ENCODE peak calls at places on chromosomes 13 and 19, in four cellular contexts. One of them, this sample, is unnamed.

GRCh38 chr13:39282400-39282972 is 244.2 kb downstream of the NHLRC3 start:
- DNase-seq in A549: no peak
- DNase-seq in psoas muscle: no peak
- DNase-seq in GM23338: no peak
- DNase-seq in this sample: no peak

GRCh38 chr13:32783067-32783466 is 196.8 kb downstream of the PDS5B start:
- DNase-seq in A549: no peak
- DNase-seq in GM23338: no peak
- DNase-seq in psoas muscle: no peak
- DNase-seq in this sample: no peak

GRCh38 chr19:18251587-18252369 is 22.5 kb downstream of the IQCN start:
- DNase-seq in psoas muscle: peak
- DNase-seq in A549: peak
- DNase-seq in GM23338: peak
- DNase-seq in this sample: peak

GRCh38 chr19:12195501-12195860 is 32.6 kb downstream of the ZNF136 start:
- DNase-seq in psoas muscle: no peak
- DNase-seq in GM23338: peak
- DNase-seq in A549: no peak
- DNase-seq in this sample: peak

GRCh38 chr13:19766637-19767036 is 16.1 kb downstream of the PSPC1 start:
- DNase-seq in GM23338: peak
- DNase-seq in A549: no peak
- DNase-seq in psoas muscle: no peak
- DNase-seq in this sample: no peak

GRCh38 chr13:73168226-73168992 is 109.6 kb downstream of the KLF5 start:
- DNase-seq in A549: no peak
- DNase-seq in GM23338: no peak
- DNase-seq in psoas muscle: no peak
- DNase-seq in this sample: no peak

GRCh38 chr19:38731654-38732301 is 12.5 kb downstream of the CAPN12 start:
- DNase-seq in psoas muscle: no peak
- DNase-seq in A549: no peak
- DNase-seq in GM23338: no peak
- DNase-seq in this sample: no peak

GRCh38 chr13:105735269-105735668 is 800.2 kb downstream of the EFNB2 start:
- DNase-seq in psoas muscle: no peak
- DNase-seq in GM23338: no peak
- DNase-seq in A549: no peak
- DNase-seq in this sample: no peak

GRCh38 chr13:29674532-29674931 is 79.0 kb upstream of the SLC7A1 start:
- DNase-seq in psoas muscle: no peak
- DNase-seq in GM23338: no peak
- DNase-seq in A549: no peak
- DNase-seq in this sample: peak

GRCh38 chr13:102294407-102295018 is 107.3 kb downstream of the FGF14 start:
- DNase-seq in GM23338: no peak
- DNase-seq in A549: no peak
- DNase-seq in psoas muscle: no peak
- DNase-seq in this sample: no peak

GRCh38 chr13:51960766-51961165 is 50.5 kb downstream of the ATP7B start:
- DNase-seq in GM23338: no peak
- DNase-seq in psoas muscle: no peak
- DNase-seq in A549: no peak
- DNase-seq in this sample: no peak

GRCh38 chr19:14746891-14747290 is 31.5 kb downstream of the ADGRE2 start:
- DNase-seq in A549: no peak
- DNase-seq in psoas muscle: no peak
- DNase-seq in GM23338: no peak
- DNase-seq in this sample: no peak

GRCh38 chr13:97188207-97188606 is 33.9 kb upstream of the MBNL2 start:
- DNase-seq in A549: no peak
- DNase-seq in psoas muscle: no peak
- DNase-seq in GM23338: no peak
- DNase-seq in this sample: peak

GRCh38 chr13:36046672-36047071 is 84.5 kb downstream of the DCLK1 start:
- DNase-seq in A549: no peak
- DNase-seq in GM23338: no peak
- DNase-seq in psoas muscle: no peak
- DNase-seq in this sample: no peak

GRCh38 chr13:26646603-26647002 is 89.1 kb downstream of the WASF3 start:
- DNase-seq in A549: no peak
- DNase-seq in GM23338: peak
- DNase-seq in psoas muscle: no peak
- DNase-seq in this sample: no peak

GRCh38 chr19:44903216-44903601 is 2.4 kb upstream of the APOE start:
- DNase-seq in psoas muscle: no peak
- DNase-seq in A549: no peak
- DNase-seq in GM23338: no peak
- DNase-seq in this sample: no peak

GRCh38 chr13:35865341-35866240 is 265.6 kb downstream of the DCLK1 start:
- DNase-seq in GM23338: no peak
- DNase-seq in A549: no peak
- DNase-seq in psoas muscle: no peak
- DNase-seq in this sample: no peak

GRCh38 chr19:1019980-1020867 is 699 bp downstream of the TMEM259 start:
- DNase-seq in GM23338: peak
- DNase-seq in psoas muscle: no peak
- DNase-seq in A549: no peak
- DNase-seq in this sample: no peak

GRCh38 chr19:12603714-12604113 is 6.9 kb downstream of the ZNF490 start:
- DNase-seq in psoas muscle: no peak
- DNase-seq in GM23338: no peak
- DNase-seq in A549: no peak
- DNase-seq in this sample: no peak

GRCh38 chr13:25775275-25775674 is 276.5 kb downstream of the SHISA2 start:
- DNase-seq in psoas muscle: no peak
- DNase-seq in A549: no peak
- DNase-seq in GM23338: no peak
- DNase-seq in this sample: no peak

GRCh38 chr13:54144809-54145208 is 1116.2 kb downstream of the OLFM4 start:
- DNase-seq in GM23338: peak
- DNase-seq in A549: no peak
- DNase-seq in psoas muscle: no peak
- DNase-seq in this sample: no peak

GRCh38 chr13:34867590-34867989 is 74.5 kb upstream of the NBEA start:
- DNase-seq in psoas muscle: no peak
- DNase-seq in GM23338: no peak
- DNase-seq in A549: no peak
- DNase-seq in this sample: no peak

GRCh38 chr19:47419789-47420188 is 462 bp upstream of the MEIS3 start:
- DNase-seq in A549: no peak
- DNase-seq in GM23338: no peak
- DNase-seq in psoas muscle: no peak
- DNase-seq in this sample: no peak

GRCh38 chr13:114067381-114067885 is 65.0 kb downstream of the RASA3 start:
- DNase-seq in GM23338: no peak
- DNase-seq in psoas muscle: no peak
- DNase-seq in A549: no peak
- DNase-seq in this sample: no peak

GRCh38 chr19:40578442-40578908 is 1.8 kb downstream of the SHKBP1 start:
- DNase-seq in GM23338: peak
- DNase-seq in psoas muscle: no peak
- DNase-seq in A549: peak
- DNase-seq in this sample: no peak

GRCh38 chr19:32816555-32817099 is 52.9 kb downstream of the SLC7A9 start:
- DNase-seq in GM23338: peak
- DNase-seq in psoas muscle: no peak
- DNase-seq in A549: no peak
- DNase-seq in this sample: no peak

GRCh38 chr19:12364391-12365093 is 941 bp downstream of the ZNF442 start:
- DNase-seq in psoas muscle: no peak
- DNase-seq in A549: no peak
- DNase-seq in GM23338: peak
- DNase-seq in this sample: peak

GRCh38 chr19:3504723-3505122 is 1.4 kb upstream of the FZR1 start:
- DNase-seq in A549: no peak
- DNase-seq in psoas muscle: no peak
- DNase-seq in GM23338: no peak
- DNase-seq in this sample: no peak

GRCh38 chr13:40059540-40060232 is 404.2 kb downstream of the COG6 start:
- DNase-seq in A549: no peak
- DNase-seq in psoas muscle: no peak
- DNase-seq in GM23338: no peak
- DNase-seq in this sample: no peak

GRCh38 chr13:60838581-60838980 is 441.6 kb downstream of the TDRD3 start:
- DNase-seq in GM23338: no peak
- DNase-seq in A549: no peak
- DNase-seq in psoas muscle: no peak
- DNase-seq in this sample: no peak

GRCh38 chr19:41350735-41351338 is 2.9 kb downstream of the TGFB1 start:
- DNase-seq in A549: no peak
- DNase-seq in GM23338: peak
- DNase-seq in psoas muscle: no peak
- DNase-seq in this sample: no peak

GRCh38 chr13:42420304-42420703 is 148.4 kb downstream of the AKAP11 start:
- DNase-seq in psoas muscle: no peak
- DNase-seq in A549: no peak
- DNase-seq in GM23338: no peak
- DNase-seq in this sample: no peak

GRCh38 chr13:27358420-27358819 is 66.0 kb upstream of the GTF3A start:
- DNase-seq in GM23338: peak
- DNase-seq in psoas muscle: no peak
- DNase-seq in A549: no peak
- DNase-seq in this sample: no peak

GRCh38 chr19:27748551-27749152 is 1464.3 kb downstream of the UQCRFS1 start:
- DNase-seq in psoas muscle: no peak
- DNase-seq in GM23338: no peak
- DNase-seq in A549: no peak
- DNase-seq in this sample: no peak

GRCh38 chr13:92719868-92720267 is 506.7 kb upstream of the GPC6 start:
- DNase-seq in GM23338: peak
- DNase-seq in psoas muscle: no peak
- DNase-seq in A549: no peak
- DNase-seq in this sample: no peak

GRCh38 chr19:5032101-5032967 is 63.4 kb downstream of the KDM4B start:
- DNase-seq in psoas muscle: no peak
- DNase-seq in GM23338: no peak
- DNase-seq in A549: no peak
- DNase-seq in this sample: no peak

GRCh38 chr13:21338156-21338555 is 120.9 kb downstream of the ZDHHC20 start:
- DNase-seq in A549: no peak
- DNase-seq in psoas muscle: no peak
- DNase-seq in GM23338: peak
- DNase-seq in this sample: no peak
- TF ChIP-seq CTCF in A549: no peak
- TF ChIP-seq CTCF in psoas muscle: no peak
- TF ChIP-seq CTCF in GM23338: peak
- TF ChIP-seq CTCF in this sample: no peak

DNA sequence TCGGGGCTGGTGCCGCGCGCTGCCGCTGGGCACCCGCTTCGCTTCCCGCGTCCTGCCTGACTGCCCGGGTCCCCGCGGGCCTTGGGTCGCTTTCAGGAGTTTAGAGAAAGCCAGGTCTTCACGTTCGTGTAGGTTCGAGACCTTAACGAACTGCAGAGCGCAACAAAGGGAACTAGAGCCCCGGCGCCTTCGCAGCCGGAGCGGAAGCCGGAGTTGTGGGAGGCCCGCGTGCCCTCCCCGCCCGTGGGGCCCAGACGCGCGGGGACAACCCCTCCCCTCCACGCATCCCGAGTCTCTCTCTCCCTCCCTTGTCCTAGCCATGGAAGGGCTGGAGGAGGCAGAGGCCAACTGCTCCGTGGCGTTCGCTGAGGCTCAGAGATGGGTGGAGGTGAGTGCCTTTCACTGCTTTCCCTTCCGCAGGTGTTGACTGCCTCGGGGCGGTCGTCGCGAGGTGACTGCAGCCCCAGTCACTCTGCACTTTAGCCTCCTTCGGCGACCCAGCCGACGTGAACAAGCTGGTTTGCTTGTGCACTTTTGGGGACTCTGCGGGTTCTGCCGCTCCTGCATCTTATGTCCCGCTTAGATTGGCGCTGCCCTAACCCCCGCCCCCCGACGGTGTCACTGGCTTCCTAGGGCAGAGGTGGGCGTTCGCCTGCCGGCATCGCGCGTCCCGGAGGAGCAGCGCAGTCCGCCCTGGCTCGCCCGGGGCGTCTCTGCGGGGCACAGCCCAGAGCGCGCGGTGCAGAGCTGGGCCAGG is 387 bp downstream of the LMO7 start:
- DNase-seq in A549: no peak
- DNase-seq in psoas muscle: peak
- DNase-seq in GM23338: peak
- DNase-seq in this sample: peak
- H3K27ac ChIP-seq in A549: peak
- H3K27ac ChIP-seq in psoas muscle: no peak
- H3K27ac ChIP-seq in GM23338: no peak
- H3K27ac ChIP-seq in this sample: peak

DNA sequence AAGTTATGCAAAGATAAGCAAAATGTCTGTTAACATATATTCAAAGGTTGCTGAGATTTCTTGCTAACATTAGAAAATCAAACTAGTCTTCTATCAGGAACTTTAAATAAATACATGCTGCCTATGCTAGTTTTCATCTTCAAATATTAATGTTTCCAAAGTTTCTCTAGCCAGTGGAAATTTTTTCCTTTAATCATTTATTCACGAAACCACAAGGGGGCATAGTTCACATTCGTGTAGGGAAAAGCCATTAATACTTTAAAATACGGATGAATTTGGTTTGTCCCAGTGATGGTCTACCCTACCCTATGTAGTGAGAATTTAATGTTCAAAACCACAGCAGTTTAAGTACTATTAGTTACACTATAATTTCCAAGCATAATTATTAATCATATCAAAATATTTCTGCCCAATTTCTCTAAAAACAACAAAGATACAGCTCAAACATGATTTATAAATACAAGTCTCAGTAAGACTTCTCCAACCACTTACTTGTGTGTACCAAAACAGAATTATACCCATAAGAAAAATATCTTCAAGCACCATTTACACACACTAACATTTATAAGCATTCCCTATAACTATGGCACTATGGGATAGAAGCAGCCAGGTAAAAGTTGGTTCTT is 16.2 kb downstream of the NUFIP1 start:
- DNase-seq in A549: peak
- DNase-seq in GM23338: peak
- DNase-seq in psoas muscle: no peak
- DNase-seq in this sample: peak
- TF ChIP-seq CTCF in A549: peak
- TF ChIP-seq CTCF in GM23338: peak
- TF ChIP-seq CTCF in psoas muscle: peak
- TF ChIP-seq CTCF in this sample: peak

DNA sequence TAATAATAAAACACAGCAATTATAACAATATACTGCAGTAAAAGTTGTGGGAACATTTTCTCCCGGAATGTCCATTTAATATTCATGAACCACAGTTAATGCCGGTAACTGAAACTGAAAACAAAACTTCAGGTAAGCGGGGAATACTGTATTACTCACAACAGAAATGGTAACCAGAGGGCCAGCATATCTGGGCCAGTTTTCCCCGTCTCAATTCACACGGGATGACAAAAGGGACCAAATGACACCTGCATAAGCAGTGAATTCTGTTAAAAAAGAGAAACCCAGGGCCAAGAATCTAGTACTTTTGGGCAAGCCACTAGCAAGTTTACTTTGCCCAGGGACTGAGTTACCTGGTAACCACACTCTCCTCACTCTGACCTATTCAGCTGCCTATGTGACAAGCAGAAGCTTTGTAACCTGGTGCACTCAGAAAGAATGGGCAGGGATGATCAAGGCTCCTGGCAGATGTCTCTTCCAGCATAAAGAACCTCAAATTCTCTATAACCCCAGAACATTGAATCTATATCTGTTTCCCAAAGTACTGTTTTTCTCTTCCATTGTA is 1171.2 kb downstream of the DIAPH3 start:
- DNase-seq in GM23338: no peak
- DNase-seq in psoas muscle: no peak
- DNase-seq in A549: no peak
- DNase-seq in this sample: no peak
- H3K27ac ChIP-seq in GM23338: no peak
- H3K27ac ChIP-seq in psoas muscle: no peak
- H3K27ac ChIP-seq in A549: no peak
- H3K27ac ChIP-seq in this sample: no peak